ENCODE peak calls at places on chromosome 10, in six cellular contexts. One of them, this sample, is unnamed.

GRCh38 chr10:101130984-101131961 is at the start of gene TLX1:
- DNase-seq in pancreas: peak; percentile 81
- DNase-seq in ovary: no peak
- DNase-seq in lower leg skin: no peak
- DNase-seq in hepatocyte: no peak
- DNase-seq in CD8-positive, alpha-beta T cell: no peak
- DNase-seq in this sample: no peak

GRCh38 chr10:93218386-93218785 is 144.7 kb downstream of the CYP26A1 start:
- DNase-seq in lower leg skin: no peak
- DNase-seq in hepatocyte: no peak
- DNase-seq in pancreas: no peak
- DNase-seq in ovary: no peak
- DNase-seq in CD8-positive, alpha-beta T cell: no peak
- DNase-seq in this sample: no peak

GRCh38 chr10:33129181-33129928 is 171.3 kb upstream of the ITGB1 start:
- DNase-seq in CD8-positive, alpha-beta T cell: no peak
- DNase-seq in pancreas: no peak
- DNase-seq in hepatocyte: no peak
- DNase-seq in ovary: no peak
- DNase-seq in lower leg skin: no peak
- DNase-seq in this sample: peak; percentile 94

GRCh38 chr10:65340340-65340739 is 1585.5 kb upstream of the LRRTM3 start:
- DNase-seq in hepatocyte: no peak
- DNase-seq in pancreas: no peak
- DNase-seq in CD8-positive, alpha-beta T cell: no peak
- DNase-seq in lower leg skin: no peak
- DNase-seq in ovary: no peak
- DNase-seq in this sample: no peak

GRCh38 chr10:74518076-74518475 is 308.3 kb upstream of the KAT6B start:
- DNase-seq in ovary: no peak
- DNase-seq in CD8-positive, alpha-beta T cell: no peak
- DNase-seq in pancreas: no peak
- DNase-seq in lower leg skin: no peak
- DNase-seq in hepatocyte: no peak
- DNase-seq in this sample: no peak

GRCh38 chr10:128526793-128527375 is 400.7 kb upstream of the MKI67 start:
- DNase-seq in CD8-positive, alpha-beta T cell: no peak
- DNase-seq in lower leg skin: no peak
- DNase-seq in pancreas: no peak
- DNase-seq in ovary: no peak
- DNase-seq in hepatocyte: peak; percentile 44
- DNase-seq in this sample: no peak

GRCh38 chr10:8137272-8137680 is 82.8 kb downstream of the GATA3 start:
- DNase-seq in CD8-positive, alpha-beta T cell: peak; percentile 21
- DNase-seq in lower leg skin: no peak
- DNase-seq in hepatocyte: no peak
- DNase-seq in ovary: no peak
- DNase-seq in pancreas: no peak
- DNase-seq in this sample: no peak

GRCh38 chr10:98249134-98249533 is 18.9 kb downstream of the LOXL4 start:
- DNase-seq in CD8-positive, alpha-beta T cell: no peak
- DNase-seq in ovary: no peak
- DNase-seq in lower leg skin: no peak
- DNase-seq in hepatocyte: no peak
- DNase-seq in pancreas: no peak
- DNase-seq in this sample: no peak

GRCh38 chr10:73110345-73110849 is at the start of gene NUDT13:
- DNase-seq in ovary: peak; percentile 61
- DNase-seq in CD8-positive, alpha-beta T cell: peak; percentile 43
- DNase-seq in lower leg skin: peak; percentile 78
- DNase-seq in pancreas: no peak
- DNase-seq in hepatocyte: peak; percentile 83
- DNase-seq in this sample: peak; percentile 35

GRCh38 chr10:34786464-34786863 is 28.6 kb downstream of the PARD3 start:
- DNase-seq in hepatocyte: no peak
- DNase-seq in ovary: no peak
- DNase-seq in CD8-positive, alpha-beta T cell: no peak
- DNase-seq in lower leg skin: no peak
- DNase-seq in pancreas: no peak
- DNase-seq in this sample: peak; percentile 79

GRCh38 chr10:14586901-14587300 is 187.8 kb downstream of the FAM107B start:
- DNase-seq in ovary: no peak
- DNase-seq in pancreas: no peak
- DNase-seq in lower leg skin: no peak
- DNase-seq in CD8-positive, alpha-beta T cell: peak; percentile 73
- DNase-seq in hepatocyte: peak; percentile 52
- DNase-seq in this sample: no peak

GRCh38 chr10:47051741-47052238 is 140.6 kb downstream of the PTPN20 start:
- DNase-seq in hepatocyte: no peak
- DNase-seq in pancreas: no peak
- DNase-seq in lower leg skin: no peak
- DNase-seq in ovary: no peak
- DNase-seq in CD8-positive, alpha-beta T cell: no peak
- DNase-seq in this sample: no peak

GRCh38 chr10:22816298-22816653 is 101.9 kb upstream of the PIP4K2A start:
- DNase-seq in lower leg skin: no peak
- DNase-seq in ovary: no peak
- DNase-seq in CD8-positive, alpha-beta T cell: no peak
- DNase-seq in hepatocyte: peak; percentile 65
- DNase-seq in pancreas: no peak
- DNase-seq in this sample: peak; percentile 91

GRCh38 chr10:102674566-102674965 is 30.3 kb downstream of the TRIM8 start:
- DNase-seq in ovary: no peak
- DNase-seq in pancreas: no peak
- DNase-seq in hepatocyte: no peak
- DNase-seq in lower leg skin: no peak
- DNase-seq in CD8-positive, alpha-beta T cell: no peak
- DNase-seq in this sample: no peak

GRCh38 chr10:132543916-132544743 is 6.5 kb downstream of the INPP5A start:
- DNase-seq in pancreas: peak; percentile 45
- DNase-seq in CD8-positive, alpha-beta T cell: peak; percentile 39
- DNase-seq in lower leg skin: no peak
- DNase-seq in ovary: peak; percentile 17
- DNase-seq in hepatocyte: no peak
- DNase-seq in this sample: no peak

GRCh38 chr10:71621263-71621751 is 98.3 kb downstream of the C10orf105 start:
- DNase-seq in lower leg skin: peak; percentile 69
- DNase-seq in hepatocyte: no peak
- DNase-seq in CD8-positive, alpha-beta T cell: no peak
- DNase-seq in ovary: peak; percentile 60
- DNase-seq in pancreas: no peak
- DNase-seq in this sample: peak; percentile 50

GRCh38 chr10:89963446-89964102 is 262.2 kb downstream of the KIF20B start:
- DNase-seq in pancreas: no peak
- DNase-seq in CD8-positive, alpha-beta T cell: no peak
- DNase-seq in ovary: no peak
- DNase-seq in lower leg skin: no peak
- DNase-seq in hepatocyte: no peak
- DNase-seq in this sample: peak; percentile 10

GRCh38 chr10:28396317-28396716 is 93.5 kb upstream of the MPP7 start:
- DNase-seq in ovary: no peak
- DNase-seq in CD8-positive, alpha-beta T cell: no peak
- DNase-seq in lower leg skin: no peak
- DNase-seq in hepatocyte: no peak
- DNase-seq in pancreas: no peak
- DNase-seq in this sample: no peak

GRCh38 chr10:93352638-93353383 is 129.3 kb downstream of the MYOF start:
- DNase-seq in lower leg skin: no peak
- DNase-seq in CD8-positive, alpha-beta T cell: no peak
- DNase-seq in ovary: no peak
- DNase-seq in hepatocyte: peak; percentile 68
- DNase-seq in pancreas: no peak
- DNase-seq in this sample: peak; percentile 66

GRCh38 chr10:90504172-90504571 is 353.7 kb downstream of the HTR7 start:
- DNase-seq in ovary: no peak
- DNase-seq in CD8-positive, alpha-beta T cell: no peak
- DNase-seq in hepatocyte: no peak
- DNase-seq in pancreas: no peak
- DNase-seq in lower leg skin: no peak
- DNase-seq in this sample: no peak

GRCh38 chr10:17213646-17214349 is 12.3 kb upstream of the TRDMT1 start:
- DNase-seq in hepatocyte: no peak
- DNase-seq in lower leg skin: no peak
- DNase-seq in pancreas: no peak
- DNase-seq in ovary: no peak
- DNase-seq in CD8-positive, alpha-beta T cell: no peak
- DNase-seq in this sample: peak; percentile 73

GRCh38 chr10:121294630-121295029 is 303.6 kb downstream of the FGFR2 start:
- DNase-seq in pancreas: no peak
- DNase-seq in ovary: no peak
- DNase-seq in CD8-positive, alpha-beta T cell: no peak
- DNase-seq in lower leg skin: no peak
- DNase-seq in hepatocyte: no peak
- DNase-seq in this sample: no peak

GRCh38 chr10:30992671-30993070 is 39.0 kb downstream of the ZNF438 start:
- DNase-seq in ovary: no peak
- DNase-seq in pancreas: no peak
- DNase-seq in CD8-positive, alpha-beta T cell: no peak
- DNase-seq in hepatocyte: no peak
- DNase-seq in lower leg skin: no peak
- DNase-seq in this sample: no peak

GRCh38 chr10:84076540-84077195 is 62.6 kb upstream of the GHITM start:
- DNase-seq in hepatocyte: peak; percentile 29
- DNase-seq in lower leg skin: no peak
- DNase-seq in ovary: no peak
- DNase-seq in CD8-positive, alpha-beta T cell: no peak
- DNase-seq in pancreas: no peak
- DNase-seq in this sample: no peak

GRCh38 chr10:9076066-9076465 is 1021.6 kb downstream of the GATA3 start:
- DNase-seq in ovary: no peak
- DNase-seq in lower leg skin: no peak
- DNase-seq in hepatocyte: no peak
- DNase-seq in pancreas: no peak
- DNase-seq in CD8-positive, alpha-beta T cell: no peak
- DNase-seq in this sample: no peak

GRCh38 chr10:89207181-89207800 is at the start of gene CH25H:
- DNase-seq in hepatocyte: peak; percentile 78
- DNase-seq in CD8-positive, alpha-beta T cell: peak; percentile 49
- DNase-seq in lower leg skin: peak; percentile 81
- DNase-seq in ovary: peak; percentile 73
- DNase-seq in pancreas: peak; percentile 69
- DNase-seq in this sample: peak; percentile 76

DNA sequence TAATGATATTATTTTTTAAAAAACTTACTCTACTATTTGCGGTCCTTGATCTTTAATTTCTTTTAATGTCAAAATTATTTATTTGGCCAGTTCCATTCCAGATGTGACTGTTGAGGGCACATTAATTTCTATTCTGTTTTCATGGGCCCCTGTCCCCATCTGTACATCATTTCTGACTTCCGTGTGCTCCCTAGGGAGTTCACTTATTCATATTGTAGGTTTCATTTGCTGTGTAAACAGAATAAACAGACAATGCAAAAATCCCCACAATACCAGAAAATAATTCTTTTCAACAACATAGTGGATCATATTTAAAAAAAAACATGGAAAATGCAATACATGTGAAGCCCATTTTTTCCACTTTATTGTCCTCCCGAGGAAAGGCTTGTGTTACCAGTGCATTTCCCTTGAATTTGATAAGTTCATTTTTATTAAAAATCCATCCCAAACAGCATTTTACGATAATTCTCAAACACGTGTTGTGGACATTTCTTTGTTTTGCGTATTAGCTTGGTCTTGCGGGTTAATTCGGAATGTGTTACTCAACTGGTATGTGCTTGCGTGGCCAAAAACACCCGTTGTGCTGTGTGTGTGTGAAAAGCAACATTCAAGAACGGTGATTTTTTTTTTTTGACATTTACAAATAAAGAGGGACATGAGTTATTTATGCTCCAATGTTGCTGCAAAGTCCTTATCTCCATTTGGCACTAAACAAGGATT is 138.4 kb downstream of the MGMT start:
- DNase-seq in hepatocyte: no peak
- DNase-seq in CD8-positive, alpha-beta T cell: no peak
- DNase-seq in lower leg skin: no peak
- DNase-seq in pancreas: no peak
- DNase-seq in ovary: no peak
- DNase-seq in this sample: no peak
- H3K4me3 ChIP-seq in hepatocyte: no peak overlapping the region
- H3K4me3 ChIP-seq in CD8-positive, alpha-beta T cell: no peak overlapping the region
- H3K4me3 ChIP-seq in lower leg skin: no peak overlapping the region
- H3K4me3 ChIP-seq in pancreas: no peak overlapping the region
- H3K4me3 ChIP-seq in ovary: no peak overlapping the region
- H3K4me3 ChIP-seq in this sample: no peak overlapping the region

DNA sequence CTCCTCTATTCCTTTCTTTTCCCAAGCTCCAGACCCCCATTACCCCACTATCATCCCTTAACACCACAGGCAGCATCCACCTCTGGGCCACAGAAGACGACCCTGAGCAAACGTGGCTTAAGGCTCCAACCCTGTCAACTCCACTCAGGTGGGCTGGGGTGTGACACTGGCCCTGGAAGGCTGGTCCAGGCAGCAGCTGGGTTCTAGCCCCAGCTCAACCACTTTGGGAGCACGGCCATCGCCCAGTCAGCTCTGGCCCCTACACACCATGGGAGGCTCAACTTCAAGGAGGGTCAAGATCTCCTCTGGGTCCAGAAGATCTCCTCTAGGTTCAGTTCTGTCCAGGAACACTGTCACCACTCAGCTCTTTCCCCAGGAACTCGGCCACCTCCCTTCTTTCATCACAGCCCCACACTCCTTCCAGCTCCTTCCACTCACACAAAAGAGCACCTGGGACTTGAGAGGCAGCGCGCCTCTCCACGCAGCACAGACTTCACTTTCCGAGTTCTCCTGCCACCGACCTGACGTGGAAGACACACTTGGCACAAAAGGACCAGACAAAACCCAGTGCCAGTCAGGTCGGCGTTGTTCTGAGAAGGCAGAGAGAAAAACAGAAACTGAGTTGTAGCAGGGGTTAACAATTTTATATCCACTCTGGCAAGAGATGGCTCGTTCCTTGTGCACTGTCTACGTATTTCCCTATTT is 84.1 kb downstream of the CTBP2 start:
- DNase-seq in hepatocyte: no peak
- DNase-seq in pancreas: peak; percentile 20
- DNase-seq in CD8-positive, alpha-beta T cell: no peak
- DNase-seq in lower leg skin: no peak
- DNase-seq in ovary: no peak
- DNase-seq in this sample: no peak
- TF ChIP-seq CTCF in hepatocyte: no peak
- TF ChIP-seq CTCF in pancreas: no peak
- TF ChIP-seq CTCF in CD8-positive, alpha-beta T cell: no peak
- TF ChIP-seq CTCF in lower leg skin: no peak
- TF ChIP-seq CTCF in ovary: no peak
- TF ChIP-seq CTCF in this sample: no peak

GRCh38 chr10:86401588-86402282 is 35.1 kb upstream of the GRID1 start:
- DNase-seq in ovary: peak; percentile 23
- DNase-seq in hepatocyte: peak; percentile 27
- DNase-seq in pancreas: peak; percentile 72
- DNase-seq in CD8-positive, alpha-beta T cell: no peak
- DNase-seq in lower leg skin: no peak
- DNase-seq in this sample: peak; percentile 10
- H3K4me3 ChIP-seq in ovary: peak overlapping the region; percentile 63
- H3K4me3 ChIP-seq in hepatocyte: peak overlapping the region; percentile 54
- H3K4me3 ChIP-seq in pancreas: peak overlapping the region; percentile 55
- H3K4me3 ChIP-seq in CD8-positive, alpha-beta T cell: peak overlapping the region; percentile 89
- H3K4me3 ChIP-seq in lower leg skin: peak overlapping the region; percentile 33
- H3K4me3 ChIP-seq in this sample: no peak overlapping the region

DNA sequence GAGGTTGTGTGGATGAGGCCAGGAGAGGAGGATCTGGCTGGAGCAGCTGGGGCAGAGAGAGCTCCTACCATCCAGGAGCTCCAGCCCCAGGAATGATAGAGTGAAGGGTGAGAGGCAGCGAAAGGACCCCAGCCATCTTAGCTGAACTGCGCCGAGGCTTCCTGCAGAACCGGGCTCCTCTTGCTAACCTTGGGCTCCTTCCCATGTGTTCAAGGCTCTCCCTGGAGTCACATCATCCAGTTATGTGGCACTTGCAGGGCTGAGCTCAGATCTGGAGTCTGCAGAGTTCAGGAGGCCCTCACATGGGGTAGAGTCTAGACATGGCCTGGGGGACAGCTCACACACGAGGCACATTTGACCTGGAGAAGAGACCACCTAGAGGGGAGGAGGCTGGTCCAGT is 225.0 kb upstream of the ZNF32 start:
- DNase-seq in pancreas: no peak
- DNase-seq in ovary: no peak
- DNase-seq in lower leg skin: no peak
- DNase-seq in CD8-positive, alpha-beta T cell: no peak
- DNase-seq in hepatocyte: no peak
- DNase-seq in this sample: no peak
- TF ChIP-seq CTCF in pancreas: no peak
- TF ChIP-seq CTCF in ovary: no peak
- TF ChIP-seq CTCF in lower leg skin: no peak
- TF ChIP-seq CTCF in CD8-positive, alpha-beta T cell: no peak
- TF ChIP-seq CTCF in hepatocyte: no peak
- TF ChIP-seq CTCF in this sample: no peak